ENCODE peak calls at places on chromosomes 6 and 20, in eight cellular contexts. O is NCI-H2081 treated with DMSO at 0.1 percent for 48 hours; S is iris pigment epithelial cell; G is NCI-H1105; Y is activated naive CD4-positive, alpha-beta T cell; I is SW480; N is NCI-H1092 treated with DMSO at 0.1 percent for 48 hours; C is stimulated activated CD4-positive, alpha-beta T cell treated with anti-CD3 and anti-CD28 coated beads, Interleukin-12 subunit alpha, Interleukin-12 subunit beta, amount 100 ng/mL, for 24 hours. R is an unnamed sample.

GRCh38 chr6:40672118-40672517 is 85.0 kb upstream of the LRFN2 start:
- DNase-seq in O (no peak), S (no peak), G (no peak), Y (no peak), I (no peak), N (peak), C (no peak), R (peak)

GRCh38 chr6:95352064-95352463 is 225.3 kb upstream of the MANEA start:
- DNase-seq in O (no peak), S (peak), G (no peak), Y (no peak), I (peak), N (no peak), C (no peak), R (no peak)

GRCh38 chr20:57409672-57410397 is 18.6 kb downstream of the RBM38 start:
- DNase-seq in O (no peak), S (no peak), G (no peak), Y (no peak), I (no peak), N (no peak), C (no peak), R (no peak)

GRCh38 chr6:127506894-127507293 is 12.2 kb downstream of the MTCL3 start:
- DNase-seq in O (no peak), S (no peak), G (no peak), Y (no peak), I (no peak), N (no peak), C (no peak), R (no peak)

GRCh38 chr6:87918461-87918941 is 129.1 kb upstream of the SPACA1 start:
- DNase-seq in O (no peak), S (no peak), G (peak), Y (no peak), I (no peak), N (peak), C (no peak), R (no peak)

GRCh38 chr6:14361956-14362587 is 244.5 kb downstream of the CD83 start:
- DNase-seq in O (no peak), S (no peak), G (no peak), Y (no peak), I (no peak), N (no peak), C (no peak), R (no peak)

GRCh38 chr6:150915156-150915555 is 49.7 kb downstream of the MTHFD1L start:
- DNase-seq in O (no peak), S (no peak), G (no peak), Y (no peak), I (no peak), N (no peak), C (no peak), R (no peak)

GRCh38 chr6:151916680-151917164 is 109.2 kb downstream of the ESR1 start:
- DNase-seq in O (no peak), S (peak), G (no peak), Y (no peak), I (no peak), N (no peak), C (no peak), R (no peak)

GRCh38 chr6:53067307-53067706 is 2.1 kb downstream of the FBXO9 start:
- DNase-seq in O (no peak), S (peak), G (no peak), Y (no peak), I (no peak), N (no peak), C (no peak), R (no peak)

GRCh38 chr20:7736336-7736735 is 203.9 kb downstream of the HAO1 start:
- DNase-seq in O (peak), S (no peak), G (no peak), Y (no peak), I (no peak), N (no peak), C (no peak), R (no peak)

GRCh38 chr6:96836579-96837137 is 619 bp downstream of the GPR63 start:
- DNase-seq in O (no peak), S (peak), G (no peak), Y (no peak), I (peak), N (peak), C (no peak), R (no peak)

GRCh38 chr6:4582506-4582905 is 193.7 kb upstream of the CDYL start:
- DNase-seq in O (no peak), S (peak), G (no peak), Y (no peak), I (no peak), N (no peak), C (no peak), R (no peak)

GRCh38 chr6:33592595-33593413 is 12.7 kb upstream of the BAK1 start:
- DNase-seq in O (no peak), S (no peak), G (no peak), Y (peak), I (peak), N (no peak), C (no peak), R (no peak)

GRCh38 chr6:11585426-11586016 is 48.0 kb downstream of the TMEM170B start:
- DNase-seq in O (no peak), S (peak), G (peak), Y (no peak), I (peak), N (peak), C (no peak), R (no peak)

GRCh38 chr20:1893721-1894470 is 1.3 kb upstream of the SIRPA start:
- DNase-seq in O (no peak), S (no peak), G (no peak), Y (no peak), I (no peak), N (no peak), C (no peak), R (no peak)